ENCODE peak calls at places on chromosomes 11 and 22, in four cellular contexts. Q is RWPE1; I is neural crest cell; F is activated CD8-positive, alpha-beta memory T cell treated with anti-CD3 and anti-CD28 coated beads, Interleukin-2, amount 50 U/mL, for 48 hours. B is an unnamed sample.

GRCh38 chr11:416757-417621 is 2.2 kb upstream of the SIGIRR start:
- DNase-seq in Q (peak), I (no peak), F (no peak), B (no peak)

GRCh38 chr22:24512043-24512442 is 16.9 kb downstream of the UPB1 start:
- DNase-seq in Q (no peak), I (no peak), F (no peak), B (no peak)

GRCh38 chr11:133821776-133822175 is 23.5 kb downstream of the SPATA19 start:
- DNase-seq in Q (no peak), I (peak), F (no peak), B (peak)

GRCh38 chr22:44887941-44888366 is 121.9 kb downstream of the PHF21B start:
- DNase-seq in Q (no peak), I (no peak), F (no peak), B (no peak)

GRCh38 chr22:46293591-46294260 is 2.9 kb upstream of the GTSE1 start:
- DNase-seq in Q (no peak), I (no peak), F (no peak), B (no peak)

GRCh38 chr11:6320411-6321207 is at the start of gene CAVIN3:
- DNase-seq in Q (peak), I (peak), F (peak), B (no peak)

GRCh38 chr22:25380141-25380747 is 160.8 kb downstream of the CRYBB2 start:
- DNase-seq in Q (no peak), I (no peak), F (no peak), B (no peak)

GRCh38 chr22:38267086-38267485 is 5.7 kb downstream of the TMEM184B start:
- DNase-seq in Q (no peak), I (no peak), F (no peak), B (no peak)

GRCh38 chr11:74024630-74025029 is 15.7 kb upstream of the UCP3 start:
- DNase-seq in Q (no peak), I (no peak), F (peak), B (no peak)

GRCh38 chr22:42635531-42635930 is 4.9 kb downstream of the ATP5MGL start:
- DNase-seq in Q (peak), I (no peak), F (no peak), B (no peak)